ENCODE peak calls at places on chromosomes 5 and 9, in seven cellular contexts. One of them, this sample, is unnamed.

GRCh38 chr5:129243058-129243457 is 148.5 kb downstream of the ISOC1 start:
- DNase-seq in ELR: no peak
- DNase-seq in choroid plexus epithelial cell: peak
- DNase-seq in GM03348: peak
- DNase-seq in HTR-8/SVneo: no peak
- DNase-seq in HuH-7: no peak
- DNase-seq in NCI-H1092 treated with DMSO at 0.1 percent for 48 hours: no peak
- DNase-seq in this sample: no peak

GRCh38 chr5:134029156-134029555 is 24.4 kb upstream of the VDAC1 start:
- DNase-seq in HTR-8/SVneo: no peak
- DNase-seq in choroid plexus epithelial cell: peak
- DNase-seq in HuH-7: no peak
- DNase-seq in GM03348: peak
- DNase-seq in NCI-H1092 treated with DMSO at 0.1 percent for 48 hours: no peak
- DNase-seq in ELR: peak
- DNase-seq in this sample: peak

GRCh38 chr5:116557669-116558271 is 16.9 kb downstream of the SEMA6A start:
- DNase-seq in NCI-H1092 treated with DMSO at 0.1 percent for 48 hours: peak
- DNase-seq in ELR: peak
- DNase-seq in HuH-7: no peak
- DNase-seq in HTR-8/SVneo: peak
- DNase-seq in GM03348: peak
- DNase-seq in choroid plexus epithelial cell: peak
- DNase-seq in this sample: peak

GRCh38 chr5:76402880-76403712 is at the start of gene IQGAP2:
- DNase-seq in ELR: peak
- DNase-seq in choroid plexus epithelial cell: peak
- DNase-seq in HuH-7: peak
- DNase-seq in GM03348: peak
- DNase-seq in HTR-8/SVneo: peak
- DNase-seq in NCI-H1092 treated with DMSO at 0.1 percent for 48 hours: no peak
- DNase-seq in this sample: peak

GRCh38 chr9:93193373-93193725 is 9.4 kb downstream of the WNK2 start:
- DNase-seq in GM03348: no peak
- DNase-seq in HuH-7: no peak
- DNase-seq in choroid plexus epithelial cell: no peak
- DNase-seq in ELR: no peak
- DNase-seq in HTR-8/SVneo: no peak
- DNase-seq in NCI-H1092 treated with DMSO at 0.1 percent for 48 hours: peak
- DNase-seq in this sample: no peak

GRCh38 chr9:103928452-103928851 is 165.7 kb upstream of the SMC2 start:
- DNase-seq in GM03348: no peak
- DNase-seq in NCI-H1092 treated with DMSO at 0.1 percent for 48 hours: no peak
- DNase-seq in ELR: peak
- DNase-seq in HuH-7: no peak
- DNase-seq in HTR-8/SVneo: no peak
- DNase-seq in choroid plexus epithelial cell: peak
- DNase-seq in this sample: no peak

GRCh38 chr9:112520646-112521045 is 34.0 kb downstream of the KIAA1958 start:
- DNase-seq in choroid plexus epithelial cell: no peak
- DNase-seq in NCI-H1092 treated with DMSO at 0.1 percent for 48 hours: no peak
- DNase-seq in HuH-7: no peak
- DNase-seq in ELR: no peak
- DNase-seq in GM03348: no peak
- DNase-seq in HTR-8/SVneo: no peak
- DNase-seq in this sample: no peak

GRCh38 chr5:176955895-176956294 is 50.7 kb downstream of the UIMC1 start:
- DNase-seq in HTR-8/SVneo: no peak
- DNase-seq in choroid plexus epithelial cell: peak
- DNase-seq in GM03348: peak
- DNase-seq in HuH-7: no peak
- DNase-seq in NCI-H1092 treated with DMSO at 0.1 percent for 48 hours: no peak
- DNase-seq in ELR: peak
- DNase-seq in this sample: no peak

GRCh38 chr5:133353741-133354140 is 258.6 kb downstream of the FSTL4 start:
- DNase-seq in HTR-8/SVneo: no peak
- DNase-seq in NCI-H1092 treated with DMSO at 0.1 percent for 48 hours: no peak
- DNase-seq in GM03348: no peak
- DNase-seq in choroid plexus epithelial cell: peak
- DNase-seq in HuH-7: no peak
- DNase-seq in ELR: no peak
- DNase-seq in this sample: no peak

GRCh38 chr5:54519083-54519541 is 1.6 kb downstream of the SNX18 start:
- DNase-seq in GM03348: no peak
- DNase-seq in HuH-7: no peak
- DNase-seq in NCI-H1092 treated with DMSO at 0.1 percent for 48 hours: no peak
- DNase-seq in choroid plexus epithelial cell: no peak
- DNase-seq in ELR: no peak
- DNase-seq in HTR-8/SVneo: no peak
- DNase-seq in this sample: no peak

GRCh38 chr9:35733109-35733541 is 659 bp downstream of the CREB3 start:
- DNase-seq in ELR: peak
- DNase-seq in HTR-8/SVneo: peak
- DNase-seq in choroid plexus epithelial cell: peak
- DNase-seq in GM03348: peak
- DNase-seq in HuH-7: peak
- DNase-seq in NCI-H1092 treated with DMSO at 0.1 percent for 48 hours: peak
- DNase-seq in this sample: peak

GRCh38 chr9:12640866-12641636 is 52.1 kb upstream of the TYRP1 start:
- DNase-seq in GM03348: no peak
- DNase-seq in HuH-7: no peak
- DNase-seq in ELR: peak
- DNase-seq in HTR-8/SVneo: no peak
- DNase-seq in choroid plexus epithelial cell: no peak
- DNase-seq in NCI-H1092 treated with DMSO at 0.1 percent for 48 hours: peak
- DNase-seq in this sample: no peak

GRCh38 chr9:121670447-121670846 is 19.0 kb downstream of the DAB2IP start:
- DNase-seq in NCI-H1092 treated with DMSO at 0.1 percent for 48 hours: no peak
- DNase-seq in HuH-7: no peak
- DNase-seq in HTR-8/SVneo: no peak
- DNase-seq in choroid plexus epithelial cell: peak
- DNase-seq in GM03348: peak
- DNase-seq in ELR: no peak
- DNase-seq in this sample: no peak

GRCh38 chr5:65157906-65158603 is 323.7 kb downstream of the ADAMTS6 start:
- DNase-seq in ELR: peak
- DNase-seq in choroid plexus epithelial cell: no peak
- DNase-seq in HTR-8/SVneo: no peak
- DNase-seq in HuH-7: no peak
- DNase-seq in GM03348: no peak
- DNase-seq in NCI-H1092 treated with DMSO at 0.1 percent for 48 hours: no peak
- DNase-seq in this sample: peak

GRCh38 chr5:150615141-150615699 is 25.2 kb upstream of the SYNPO start:
- DNase-seq in HuH-7: no peak
- DNase-seq in HTR-8/SVneo: no peak
- DNase-seq in choroid plexus epithelial cell: peak
- DNase-seq in NCI-H1092 treated with DMSO at 0.1 percent for 48 hours: no peak
- DNase-seq in ELR: no peak
- DNase-seq in GM03348: peak
- DNase-seq in this sample: no peak

GRCh38 chr9:127506814-127507750 is 55.8 kb downstream of the LRSAM1 start:
- DNase-seq in NCI-H1092 treated with DMSO at 0.1 percent for 48 hours: no peak
- DNase-seq in HTR-8/SVneo: no peak
- DNase-seq in ELR: peak
- DNase-seq in HuH-7: no peak
- DNase-seq in choroid plexus epithelial cell: peak
- DNase-seq in GM03348: no peak
- DNase-seq in this sample: no peak

GRCh38 chr9:126343271-126343700 is 16.7 kb downstream of the MVB12B start:
- DNase-seq in NCI-H1092 treated with DMSO at 0.1 percent for 48 hours: no peak
- DNase-seq in GM03348: no peak
- DNase-seq in HuH-7: peak
- DNase-seq in choroid plexus epithelial cell: no peak
- DNase-seq in HTR-8/SVneo: no peak
- DNase-seq in ELR: no peak
- DNase-seq in this sample: no peak

GRCh38 chr5:15993334-15993733 is 186.3 kb downstream of the MARCHF11 start:
- DNase-seq in GM03348: peak
- DNase-seq in NCI-H1092 treated with DMSO at 0.1 percent for 48 hours: no peak
- DNase-seq in ELR: peak
- DNase-seq in choroid plexus epithelial cell: peak
- DNase-seq in HuH-7: no peak
- DNase-seq in HTR-8/SVneo: no peak
- DNase-seq in this sample: no peak

GRCh38 chr5:84599964-84600363 is 215.3 kb upstream of the EDIL3 start:
- DNase-seq in GM03348: no peak
- DNase-seq in HuH-7: no peak
- DNase-seq in NCI-H1092 treated with DMSO at 0.1 percent for 48 hours: no peak
- DNase-seq in choroid plexus epithelial cell: no peak
- DNase-seq in ELR: no peak
- DNase-seq in HTR-8/SVneo: no peak
- DNase-seq in this sample: no peak

GRCh38 chr9:76269789-76270188 is 124.4 kb downstream of the RFK start:
- DNase-seq in HTR-8/SVneo: no peak
- DNase-seq in HuH-7: no peak
- DNase-seq in choroid plexus epithelial cell: peak
- DNase-seq in GM03348: no peak
- DNase-seq in ELR: peak
- DNase-seq in NCI-H1092 treated with DMSO at 0.1 percent for 48 hours: no peak
- DNase-seq in this sample: no peak

GRCh38 chr5:155735388-155735787 is 591.6 kb upstream of the SGCD start:
- DNase-seq in NCI-H1092 treated with DMSO at 0.1 percent for 48 hours: peak
- DNase-seq in HTR-8/SVneo: no peak
- DNase-seq in choroid plexus epithelial cell: no peak
- DNase-seq in ELR: no peak
- DNase-seq in GM03348: no peak
- DNase-seq in HuH-7: no peak
- DNase-seq in this sample: no peak

GRCh38 chr5:79225026-79225425 is 10.9 kb upstream of the JMY start:
- DNase-seq in ELR: peak
- DNase-seq in HuH-7: no peak
- DNase-seq in HTR-8/SVneo: no peak
- DNase-seq in choroid plexus epithelial cell: no peak
- DNase-seq in GM03348: peak
- DNase-seq in NCI-H1092 treated with DMSO at 0.1 percent for 48 hours: no peak
- DNase-seq in this sample: no peak

GRCh38 chr5:51881901-51882300 is 498.7 kb downstream of the ISL1 start:
- DNase-seq in HuH-7: no peak
- DNase-seq in GM03348: no peak
- DNase-seq in ELR: no peak
- DNase-seq in NCI-H1092 treated with DMSO at 0.1 percent for 48 hours: no peak
- DNase-seq in HTR-8/SVneo: no peak
- DNase-seq in choroid plexus epithelial cell: no peak
- DNase-seq in this sample: no peak

GRCh38 chr5:53298841-53299240 is 181.6 kb upstream of the FST start:
- DNase-seq in ELR: peak
- DNase-seq in NCI-H1092 treated with DMSO at 0.1 percent for 48 hours: no peak
- DNase-seq in HTR-8/SVneo: no peak
- DNase-seq in GM03348: no peak
- DNase-seq in HuH-7: no peak
- DNase-seq in choroid plexus epithelial cell: no peak
- DNase-seq in this sample: no peak

GRCh38 chr5:120958877-120959485 is 494.9 kb downstream of the PRR16 start:
- DNase-seq in ELR: no peak
- DNase-seq in HuH-7: no peak
- DNase-seq in HTR-8/SVneo: no peak
- DNase-seq in GM03348: no peak
- DNase-seq in NCI-H1092 treated with DMSO at 0.1 percent for 48 hours: no peak
- DNase-seq in choroid plexus epithelial cell: no peak
- DNase-seq in this sample: no peak

GRCh38 chr5:38724301-38725030 is 121.3 kb upstream of the OSMR start:
- DNase-seq in NCI-H1092 treated with DMSO at 0.1 percent for 48 hours: no peak
- DNase-seq in GM03348: peak
- DNase-seq in choroid plexus epithelial cell: peak
- DNase-seq in HuH-7: no peak
- DNase-seq in ELR: peak
- DNase-seq in HTR-8/SVneo: peak
- DNase-seq in this sample: no peak

GRCh38 chr9:136697821-136698526 is 10.7 kb upstream of the AGPAT2 start:
- DNase-seq in HuH-7: peak
- DNase-seq in HTR-8/SVneo: no peak
- DNase-seq in choroid plexus epithelial cell: no peak
- DNase-seq in ELR: no peak
- DNase-seq in NCI-H1092 treated with DMSO at 0.1 percent for 48 hours: no peak
- DNase-seq in GM03348: no peak
- DNase-seq in this sample: no peak

GRCh38 chr5:123132330-123132729 is 43.3 kb downstream of the PRDM6 start:
- DNase-seq in HuH-7: no peak
- DNase-seq in NCI-H1092 treated with DMSO at 0.1 percent for 48 hours: no peak
- DNase-seq in ELR: no peak
- DNase-seq in choroid plexus epithelial cell: peak
- DNase-seq in GM03348: no peak
- DNase-seq in HTR-8/SVneo: no peak
- DNase-seq in this sample: no peak

GRCh38 chr9:133715866-133716563 is 22.1 kb downstream of the SARDH start:
- DNase-seq in NCI-H1092 treated with DMSO at 0.1 percent for 48 hours: peak
- DNase-seq in ELR: peak
- DNase-seq in HuH-7: no peak
- DNase-seq in GM03348: no peak
- DNase-seq in choroid plexus epithelial cell: peak
- DNase-seq in HTR-8/SVneo: peak
- DNase-seq in this sample: no peak

GRCh38 chr9:36623280-36623679 is 50.6 kb downstream of the MELK start:
- DNase-seq in NCI-H1092 treated with DMSO at 0.1 percent for 48 hours: no peak
- DNase-seq in ELR: peak
- DNase-seq in GM03348: peak
- DNase-seq in HuH-7: no peak
- DNase-seq in choroid plexus epithelial cell: peak
- DNase-seq in HTR-8/SVneo: no peak
- DNase-seq in this sample: no peak

This sample was measured in A549.